ENCODE peak calls at places on chromosomes 1 and 21, in eight cellular contexts. J is AG10803, R is mammary epithelial cell, X is psoas muscle, A is AG09309, S is endothelial cell of umbilical vein, Z is OCI-LY7, B is upper lobe of right lung. U is an unnamed sample.

GRCh38 chr1:25642710-25643109 is 26.1 kb downstream of the MAN1C1 start:
- DNase-seq in J (peak), R (no peak), X (no peak), A (no peak), S (peak), Z (no peak), B (no peak), U (no peak)

GRCh38 chr1:59750612-59751395 is 63.9 kb upstream of the HOOK1 start:
- DNase-seq in J (peak), R (peak), X (no peak), A (peak), S (peak), Z (no peak), B (no peak), U (peak)

GRCh38 chr1:167842872-167843271 is 71.1 kb downstream of the ADCY10 start:
- DNase-seq in J (no peak), R (no peak), X (no peak), A (no peak), S (no peak), Z (no peak), B (no peak), U (no peak)

GRCh38 chr1:81606656-81607055 is 194.1 kb upstream of the ADGRL2 start:
- DNase-seq in J (no peak), R (no peak), X (no peak), A (no peak), S (no peak), Z (no peak), B (no peak), U (no peak)

GRCh38 chr1:232558974-232559373 is 71.0 kb downstream of the SIPA1L2 start:
- DNase-seq in J (no peak), R (no peak), X (no peak), A (no peak), S (peak), Z (peak), B (no peak), U (no peak)

GRCh38 chr1:76006234-76006633 is 68.3 kb upstream of the ST6GALNAC3 start:
- DNase-seq in J (peak), R (no peak), X (no peak), A (no peak), S (no peak), Z (no peak), B (no peak), U (peak)

GRCh38 chr21:17542371-17542992 is 29.6 kb downstream of the CXADR start:
- DNase-seq in J (no peak), R (no peak), X (no peak), A (no peak), S (peak), Z (no peak), B (no peak), U (no peak)

GRCh38 chr1:31302749-31303441 is 6.1 kb downstream of the ZCCHC17 start:
- DNase-seq in J (peak), R (no peak), X (no peak), A (no peak), S (no peak), Z (no peak), B (no peak), U (no peak)

GRCh38 chr21:34367320-34367935 is 3.6 kb downstream of the KCNE2 start:
- DNase-seq in J (peak), R (peak), X (no peak), A (peak), S (peak), Z (peak), B (no peak), U (peak)

GRCh38 chr1:33176362-33176850 is 5.4 kb downstream of the TRIM62 start:
- DNase-seq in J (peak), R (peak), X (peak), A (no peak), S (no peak), Z (no peak), B (no peak), U (peak)

GRCh38 chr1:234231893-234232276 is 141.4 kb upstream of the COA6 start:
- DNase-seq in J (no peak), R (no peak), X (no peak), A (no peak), S (no peak), Z (no peak), B (no peak), U (no peak)

GRCh38 chr1:216184281-216184680 is 239.0 kb downstream of the USH2A start:
- DNase-seq in J (no peak), R (no peak), X (no peak), A (no peak), S (no peak), Z (no peak), B (no peak), U (no peak)

GRCh38 chr1:23529146-23530088 is 1.6 kb downstream of the E2F2 start:
- DNase-seq in J (no peak), R (peak), X (no peak), A (no peak), S (no peak), Z (peak), B (no peak), U (no peak)

GRCh38 chr1:7110306-7110705 is 325.1 kb downstream of the CAMTA1 start:
- DNase-seq in J (no peak), R (peak), X (no peak), A (no peak), S (no peak), Z (no peak), B (no peak), U (no peak)

GRCh38 chr1:47396671-47397196 is 19.4 kb upstream of the FOXE3 start:
- DNase-seq in J (no peak), R (no peak), X (no peak), A (no peak), S (no peak), Z (no peak), B (no peak), U (no peak)

GRCh38 chr1:155037043-155037442 is 3.4 kb downstream of the DCST1 start:
- DNase-seq in J (no peak), R (no peak), X (no peak), A (no peak), S (no peak), Z (no peak), B (no peak), U (no peak)

GRCh38 chr1:173900427-173900826 is 16.7 kb downstream of the SERPINC1 start:
- DNase-seq in J (no peak), R (no peak), X (no peak), A (no peak), S (no peak), Z (no peak), B (no peak), U (no peak)

GRCh38 chr1:230754831-230755230 is 7.6 kb downstream of the CAPN9 start:
- DNase-seq in J (peak), R (no peak), X (no peak), A (no peak), S (no peak), Z (no peak), B (no peak), U (no peak)

GRCh38 chr1:151325231-151325630 is 2.0 kb downstream of the PI4KB start:
- DNase-seq in J (no peak), R (no peak), X (no peak), A (no peak), S (no peak), Z (no peak), B (no peak), U (no peak)

DNA sequence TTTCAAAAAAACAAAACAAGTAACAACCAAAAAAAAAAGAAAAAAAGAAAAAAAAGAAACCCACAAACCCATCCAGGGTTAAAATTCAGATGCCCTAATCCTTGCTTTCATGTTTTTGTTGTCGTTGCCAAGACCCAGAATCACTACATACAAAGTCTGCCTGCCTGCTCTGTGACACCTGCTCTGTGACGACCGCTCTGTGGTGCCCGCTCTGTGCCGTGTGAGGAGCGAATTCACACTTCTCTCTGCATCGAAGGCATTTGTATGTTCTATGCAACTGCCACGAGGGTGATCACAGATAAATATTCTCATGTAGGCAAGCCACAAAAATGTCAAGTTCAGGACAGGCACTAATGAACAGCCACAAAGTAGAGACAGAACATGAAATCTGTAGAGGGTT is 178.6 kb downstream of the SLC45A1 start:
- DNase-seq in J (no peak), R (no peak), X (no peak), A (no peak), S (no peak), Z (peak), B (no peak), U (no peak)
- TF ChIP-seq CTCF in J (no peak), R (no peak), X (no peak), A (no peak), S (no peak), Z (no peak), B (no peak), U (no peak)

DNA sequence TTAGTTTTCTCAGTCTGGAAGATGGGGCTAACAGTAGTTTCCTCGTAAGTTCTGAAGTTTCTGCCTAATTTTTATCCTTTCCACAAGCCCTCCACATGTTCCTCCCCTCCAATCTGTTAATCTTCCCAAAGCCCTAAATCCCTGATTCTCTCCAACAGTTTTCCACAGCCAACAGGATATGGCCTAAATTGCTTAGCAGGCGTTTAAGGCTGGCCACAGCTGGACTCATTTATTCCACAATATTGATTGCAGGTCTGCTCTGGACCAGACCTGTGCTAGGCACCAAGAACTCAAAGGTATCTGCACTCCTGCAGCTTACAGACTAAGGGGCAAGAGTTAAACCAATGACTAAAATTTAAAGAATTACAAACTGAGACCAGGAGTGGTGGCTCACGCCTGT is 3.9 kb downstream of the SLC6A9 start:
- DNase-seq in J (no peak), R (no peak), X (no peak), A (no peak), S (no peak), Z (no peak), B (no peak), U (no peak)
- H3K4me3 ChIP-seq in J (no peak), R (no peak), X (no peak), A (no peak), S (no peak), Z (no peak), B (no peak), U (no peak)

DNA sequence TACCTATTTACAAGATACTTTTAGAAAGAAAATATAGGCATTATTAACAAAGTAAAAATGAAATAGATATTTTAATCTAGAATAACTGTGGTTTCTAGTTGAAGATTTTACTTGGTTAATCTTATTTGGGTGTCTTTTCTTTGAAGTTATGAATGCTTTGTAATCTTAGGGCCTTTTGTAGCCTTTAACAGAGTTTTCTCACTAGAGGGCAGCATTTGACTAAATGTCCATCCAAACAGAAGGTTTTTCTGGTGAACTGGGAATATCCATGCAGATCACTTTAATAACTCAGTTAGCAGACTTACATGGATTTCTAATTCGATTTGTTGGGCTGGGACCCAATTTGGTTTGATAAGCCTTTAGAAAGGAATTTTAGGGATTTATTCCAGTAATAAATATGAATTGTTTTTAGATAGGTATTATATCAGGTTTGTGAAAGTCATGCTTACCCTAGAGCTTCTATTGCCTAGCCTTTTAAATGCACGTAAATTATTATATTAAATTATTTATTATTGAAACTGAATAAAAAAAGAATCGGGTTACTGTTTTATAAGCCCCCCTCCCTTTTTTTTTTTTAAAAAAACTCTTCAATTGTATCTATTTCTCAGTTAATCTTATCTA is 119.7 kb downstream of the ZNF326 start:
- DNase-seq in J (peak), R (peak), X (no peak), A (peak), S (peak), Z (peak), B (no peak), U (peak)
- TF ChIP-seq CTCF in J (peak), R (peak), X (peak), A (peak), S (peak), Z (peak), B (peak), U (peak)

GRCh38 chr21:45326169-45326833 is 38.6 kb upstream of the POFUT2 start:
- DNase-seq in J (peak), R (no peak), X (peak), A (no peak), S (no peak), Z (no peak), B (peak), U (peak)
- H3K4me3 ChIP-seq in J (no peak), R (no peak), X (no peak), A (no peak), S (no peak), Z (no peak), B (no peak), U (no peak)

GRCh38 chr1:17759114-17759513 is 4.0 kb downstream of the ACTL8 start:
- DNase-seq in J (no peak), R (no peak), X (no peak), A (no peak), S (no peak), Z (peak), B (no peak), U (no peak)
- TF ChIP-seq CTCF in J (peak), R (no peak), X (no peak), A (peak), S (no peak), Z (peak), B (no peak), U (peak)

GRCh38 chr1:16151200-16151708 is 4.6 kb downstream of the EPHA2 start:
- DNase-seq in J (peak), R (no peak), X (no peak), A (no peak), S (peak), Z (peak), B (no peak), U (peak)

GRCh38 chr1:16151985-16152384 is 3.9 kb downstream of the EPHA2 start:
- DNase-seq in J (no peak), R (no peak), X (no peak), A (no peak), S (peak), Z (no peak), B (no peak), U (no peak)

GRCh38 chr1:16153110-16153998 is 2.5 kb downstream of the EPHA2 start:
- DNase-seq in J (no peak), R (no peak), X (no peak), A (no peak), S (peak), Z (peak), B (no peak), U (no peak)

GRCh38 chr1:16153999-16154673 is 1.7 kb downstream of the EPHA2 start:
- DNase-seq in J (no peak), R (no peak), X (no peak), A (no peak), S (no peak), Z (no peak), B (no peak), U (no peak)

DNA sequence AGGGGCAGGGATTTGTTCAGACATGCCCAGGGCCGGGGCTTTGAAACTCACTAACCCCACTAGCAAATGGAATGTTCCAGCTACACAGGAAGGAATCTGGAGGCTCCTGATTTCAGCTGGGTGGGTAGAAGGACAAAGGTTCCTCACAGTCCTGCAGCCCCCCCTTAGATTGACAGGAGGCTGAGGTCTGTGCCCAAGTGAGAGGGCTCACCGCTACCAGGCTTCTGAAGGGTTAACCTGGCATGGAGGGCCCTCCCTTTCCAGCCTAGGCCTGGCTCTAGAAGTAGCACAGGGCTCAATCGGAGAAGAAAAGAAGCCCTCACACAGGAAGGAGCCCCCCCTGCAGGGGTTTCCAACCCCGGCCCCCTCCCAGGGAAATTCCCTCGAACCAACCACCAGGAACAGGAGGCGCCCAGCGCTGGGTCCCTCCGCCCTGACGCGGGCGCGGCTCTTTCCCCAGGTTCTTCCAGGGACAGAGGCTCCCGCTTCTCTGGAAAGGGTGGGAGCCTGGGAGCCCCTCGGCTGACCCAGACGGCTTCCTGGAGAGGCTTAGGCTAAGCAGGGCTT is 3.3 kb downstream of the EPHA2 start:
- DNase-seq in J (peak), R (no peak), X (no peak), A (no peak), S (peak), Z (no peak), B (no peak), U (no peak)
- H3K4me3 ChIP-seq in J (no peak), R (peak), X (peak), A (no peak), S (peak), Z (no peak), B (peak), U (no peak)

U was measured in foreskin fibroblast.